ENCODE peak calls at places on chromosome 3, in ten cellular contexts. Y is NCI-H1694 treated with DMSO at 0.1 percent for 48 hours; X is naive thymus-derived CD8-positive, alpha-beta T cell; I is astrocyte of the hippocampus; O is substantia nigra; C is T47D; V is C1 segment of cervical spinal cord; F is cortex of kidney; H is colonic mucosa; L is T follicular helper cell. P is an unnamed sample.

GRCh38 chr3:38834110-38834509 is 18.1 kb upstream of the SCN10A start:
- DNase-seq in V (no peak), Y (no peak), C (no peak), O (no peak), F (no peak), H (peak), I (peak), L (no peak), X (no peak), P (no peak)

GRCh38 chr3:127613406-127613805 is 15.2 kb downstream of the MCM2 start:
- DNase-seq in H (no peak), O (no peak), C (no peak), V (no peak), F (no peak), X (no peak), Y (no peak), L (no peak), I (peak), P (no peak)

GRCh38 chr3:181726351-181727121 is 14.8 kb downstream of the SOX2 start:
- DNase-seq in C (no peak), I (peak), H (no peak), V (no peak), L (no peak), Y (no peak), F (no peak), X (no peak), O (no peak), P (peak)

GRCh38 chr3:113534365-113534764 is 2.0 kb downstream of the SIDT1 start:
- DNase-seq in I (no peak), Y (no peak), L (peak), O (no peak), V (no peak), X (no peak), C (no peak), H (no peak), F (no peak), P (no peak)

GRCh38 chr3:168625477-168625876 is 529.8 kb upstream of the GOLIM4 start:
- DNase-seq in L (no peak), X (no peak), Y (no peak), F (no peak), H (no peak), O (no peak), C (no peak), I (no peak), V (no peak), P (no peak)

GRCh38 chr3:195546130-195546560 is 3.0 kb upstream of the PPP1R2 start:
- DNase-seq in O (no peak), C (no peak), I (peak), V (no peak), F (no peak), L (no peak), X (peak), Y (no peak), H (no peak), P (no peak)

GRCh38 chr3:191254098-191254873 is 55.2 kb downstream of the OSTN start:
- DNase-seq in C (no peak), F (no peak), I (no peak), Y (no peak), L (no peak), H (no peak), V (no peak), O (no peak), X (no peak), P (no peak)

GRCh38 chr3:159593927-159594605 is 394.6 kb upstream of the IL12A start:
- DNase-seq in H (no peak), Y (no peak), V (no peak), F (no peak), I (no peak), O (no peak), C (no peak), L (no peak), X (no peak), P (no peak)

GRCh38 chr3:133547432-133548041 is 25.9 kb upstream of the CDV3 start:
- DNase-seq in Y (no peak), H (peak), O (no peak), F (no peak), I (peak), L (no peak), V (no peak), X (no peak), C (peak), P (no peak)

GRCh38 chr3:40477671-40478070 is 749 bp downstream of the ZNF619 start:
- DNase-seq in H (no peak), Y (no peak), L (no peak), V (no peak), F (no peak), X (no peak), I (no peak), O (no peak), C (no peak), P (no peak)

GRCh38 chr3:169494982-169495381 is 168.5 kb downstream of the MECOM start:
- DNase-seq in X (no peak), I (no peak), V (no peak), H (no peak), Y (no peak), C (no peak), O (no peak), L (no peak), F (no peak), P (no peak)

GRCh38 chr3:138941259-138941885 is 5.6 kb downstream of the FOXL2 start:
- DNase-seq in O (no peak), X (no peak), Y (peak), F (no peak), L (no peak), V (no peak), I (peak), C (peak), H (peak), P (no peak)

GRCh38 chr3:60697132-60697531 is 554.1 kb downstream of the FHIT start:
- DNase-seq in F (no peak), H (no peak), O (no peak), X (no peak), C (no peak), Y (no peak), I (no peak), L (no peak), V (no peak), P (no peak)

GRCh38 chr3:52982839-52983238 is 63.0 kb downstream of the SFMBT1 start:
- DNase-seq in L (no peak), C (no peak), V (no peak), X (no peak), I (no peak), O (no peak), F (no peak), H (no peak), Y (no peak), P (no peak)

GRCh38 chr3:125102470-125102869 is 46.7 kb upstream of the HEG1 start:
- DNase-seq in O (no peak), C (no peak), L (no peak), Y (no peak), F (no peak), I (no peak), X (no peak), V (no peak), H (no peak), P (no peak)

GRCh38 chr3:107216711-107217110 is 160.5 kb upstream of the CCDC54 start:
- DNase-seq in Y (no peak), F (no peak), L (no peak), V (no peak), O (no peak), C (no peak), I (peak), X (no peak), H (no peak), P (no peak)

GRCh38 chr3:151169700-151170224 is 33.3 kb downstream of the GPR171 start:
- DNase-seq in I (peak), X (no peak), V (no peak), O (no peak), L (no peak), C (no peak), Y (peak), H (no peak), F (no peak), P (no peak)

GRCh38 chr3:132242095-132242494 is 75.1 kb upstream of the ACP3 start:
- DNase-seq in H (no peak), C (no peak), X (no peak), V (no peak), O (no peak), Y (no peak), I (no peak), F (no peak), L (no peak), P (no peak)

GRCh38 chr3:14793126-14793857 is 25.5 kb upstream of the FGD5 start:
- DNase-seq in V (no peak), Y (no peak), F (no peak), C (no peak), H (no peak), L (no peak), I (no peak), X (no peak), O (no peak), P (no peak)

GRCh38 chr3:171614318-171614967 is 154.2 kb upstream of the TNIK start:
- DNase-seq in Y (no peak), X (no peak), V (no peak), I (peak), H (no peak), O (no peak), F (no peak), L (no peak), C (no peak), P (no peak)

GRCh38 chr3:183061431-183062172 is 37.7 kb downstream of the MCCC1 start:
- DNase-seq in L (no peak), C (no peak), H (no peak), F (no peak), X (no peak), O (no peak), I (peak), Y (no peak), V (no peak), P (no peak)

GRCh38 chr3:171383206-171384018 is 76.8 kb downstream of the TNIK start:
- DNase-seq in X (no peak), I (peak), Y (no peak), H (no peak), V (no peak), F (no peak), L (no peak), O (no peak), C (peak), P (no peak)

GRCh38 chr3:141875374-141875892 is 1.0 kb upstream of the ATP1B3 start:
- DNase-seq in H (peak), F (no peak), C (peak), O (peak), X (peak), L (peak), Y (peak), I (peak), V (peak), P (peak)

GRCh38 chr3:37255990-37256308 is 81.6 kb upstream of the LRRFIP2 start:
- DNase-seq in C (no peak), L (no peak), V (no peak), Y (no peak), F (no peak), H (no peak), O (no peak), X (no peak), I (no peak), P (no peak)

GRCh38 chr3:73073091-73073707 is 11.7 kb downstream of the EBLN2 start:
- DNase-seq in Y (no peak), C (no peak), I (no peak), L (no peak), O (no peak), F (no peak), V (no peak), X (no peak), H (no peak), P (no peak)

GRCh38 chr3:21705769-21706168 is 45.2 kb downstream of the ZNF385D start:
- DNase-seq in H (no peak), V (no peak), X (no peak), F (no peak), Y (no peak), L (no peak), O (no peak), C (no peak), I (peak), P (peak)